ENCODE peak calls at places on chromosome 4, in eight cellular contexts. Z is effector memory CD8-positive, alpha-beta T cell; Q is Ammon's horn; T is activated CD8-positive, alpha-beta T cell treated with anti-CD3 and anti-CD28 coated beads for 36 hours; F is CD4-positive, alpha-beta T cell; D is HT-29; H is amygdala; Y is AG09319. L is an unnamed sample.

GRCh38 chr4:109435635-109436034 is 2.0 kb downstream of the SEC24B start:
- DNase-seq in Z (no peak), Q (no peak), T (no peak), F (no peak), D (no peak), H (no peak), Y (no peak), L (no peak)

GRCh38 chr4:76003015-76003414 is 4.3 kb downstream of the CXCL9 start:
- DNase-seq in Z (no peak), Q (no peak), T (no peak), F (no peak), D (no peak), H (no peak), Y (no peak), L (no peak)

GRCh38 chr4:108168672-108169562 is at the start of gene LEF1:
- DNase-seq in Z (no peak), Q (no peak), T (peak), F (peak), D (no peak), H (no peak), Y (no peak), L (no peak)

GRCh38 chr4:166538491-166539005 is 665.5 kb downstream of the TLL1 start:
- DNase-seq in Z (no peak), Q (peak), T (no peak), F (no peak), D (no peak), H (no peak), Y (no peak), L (no peak)

GRCh38 chr4:141548791-141549190 is 87.6 kb upstream of the IL15 start:
- DNase-seq in Z (no peak), Q (no peak), T (no peak), F (no peak), D (no peak), H (no peak), Y (peak), L (no peak)

GRCh38 chr4:48970471-48970921 is 15.6 kb upstream of the CWH43 start:
- DNase-seq in Z (no peak), Q (no peak), T (peak), F (no peak), D (no peak), H (no peak), Y (no peak), L (no peak)

GRCh38 chr4:152943673-152944072 is 7.5 kb downstream of the FHDC1 start:
- DNase-seq in Z (no peak), Q (no peak), T (no peak), F (no peak), D (no peak), H (no peak), Y (peak), L (no peak)

GRCh38 chr4:167020410-167020809 is 213.9 kb downstream of the SPOCK3 start:
- DNase-seq in Z (no peak), Q (no peak), T (peak), F (no peak), D (no peak), H (no peak), Y (no peak), L (no peak)

GRCh38 chr4:118803253-118803652 is 32.7 kb downstream of the SEC24D start:
- DNase-seq in Z (no peak), Q (no peak), T (no peak), F (no peak), D (no peak), H (no peak), Y (no peak), L (no peak)

GRCh38 chr4:7157666-7158065 is 34.7 kb upstream of the SORCS2 start:
- DNase-seq in Z (no peak), Q (no peak), T (no peak), F (peak), D (no peak), H (no peak), Y (no peak), L (no peak)

GRCh38 chr4:67286724-67287123 is 258.6 kb downstream of the CENPC start:
- DNase-seq in Z (no peak), Q (no peak), T (no peak), F (no peak), D (no peak), H (no peak), Y (no peak), L (no peak)

GRCh38 chr4:122836941-122837340 is 10.3 kb downstream of the FGF2 start:
- DNase-seq in Z (no peak), Q (no peak), T (no peak), F (no peak), D (no peak), H (no peak), Y (no peak), L (no peak)

GRCh38 chr4:139764192-139764591 is 98.6 kb downstream of the MGST2 start:
- DNase-seq in Z (no peak), Q (no peak), T (no peak), F (no peak), D (no peak), H (no peak), Y (no peak), L (no peak)

GRCh38 chr4:80610845-80611244 is 275.3 kb downstream of the CFAP299 start:
- DNase-seq in Z (no peak), Q (no peak), T (no peak), F (no peak), D (peak), H (no peak), Y (peak), L (peak)

GRCh38 chr4:141905751-141906150 is 269.4 kb downstream of the IL15 start:
- DNase-seq in Z (no peak), Q (no peak), T (no peak), F (no peak), D (no peak), H (no peak), Y (peak), L (no peak)

GRCh38 chr4:127782025-127782274 is 172 bp upstream of the HSPA4L start:
- DNase-seq in Z (no peak), Q (peak), T (peak), F (no peak), D (peak), H (no peak), Y (peak), L (peak)

GRCh38 chr4:145176641-145177432 is 3.6 kb downstream of the OTUD4 start:
- DNase-seq in Z (no peak), Q (no peak), T (no peak), F (no peak), D (no peak), H (no peak), Y (no peak), L (no peak)

L was measured in smooth muscle cell of the brain vasculature.